ENCODE peak calls at places on chromosomes 12 and 14, in ten cellular contexts. X is stimulated activated CD8-positive, alpha-beta memory T cell treated with anti-CD3 and anti-CD28 coated beads, Interleukin-4, amount 100 ng/mL, for 1 hour; A is kidney epithelial cell; Y is stimulated activated CD4-positive, alpha-beta T cell treated with anti-CD3 and anti-CD28 coated beads, Interleukin-4, amount 100 ng/mL, for 4 hours; K is endodermal cell; W is fibroblast of lung; J is Calu3; E is aorta; Q is DMS 273 treated with DMSO at 0.1 percent for 48 hours; R is GM04504. N is an unnamed sample.

GRCh38 chr14:74647834-74648361 is 35.9 kb upstream of the LTBP2 start:
- DNase-seq in X (no peak), A (no peak), Y (no peak), K (peak; percentile 53), W (no peak), J (no peak), E (no peak), Q (peak; percentile 60), R (no peak), N (no peak)

GRCh38 chr12:14834502-14834901 is 8.8 kb downstream of the ART4 start:
- DNase-seq in X (no peak), A (no peak), Y (no peak), K (no peak), W (no peak), J (no peak), E (no peak), Q (no peak), R (no peak), N (no peak)

GRCh38 chr12:64323006-64323405 is 67.6 kb downstream of the C12orf56 start:
- DNase-seq in X (no peak), A (no peak), Y (no peak), K (no peak), W (no peak), J (no peak), E (no peak), Q (no peak), R (no peak), N (no peak)

GRCh38 chr12:8018666-8019581 is 13.6 kb upstream of the FOXJ2 start:
- DNase-seq in X (no peak), A (no peak), Y (peak; percentile 4), K (peak; percentile 98), W (peak; percentile 16), J (peak; percentile 34), E (no peak), Q (peak; percentile 21), R (no peak), N (no peak)

GRCh38 chr12:128228581-128228980 is 38.4 kb upstream of the TMEM132C start:
- DNase-seq in X (no peak), A (no peak), Y (no peak), K (no peak), W (no peak), J (no peak), E (no peak), Q (no peak), R (no peak), N (no peak)

GRCh38 chr12:49818241-49818640 is 10.0 kb downstream of the NCKAP5L start:
- DNase-seq in X (no peak), A (no peak), Y (no peak), K (no peak), W (no peak), J (no peak), E (no peak), Q (no peak), R (no peak), N (no peak)

GRCh38 chr12:50828121-50828520 is 14.6 kb upstream of the TMPRSS12 start:
- DNase-seq in X (no peak), A (no peak), Y (no peak), K (no peak), W (no peak), J (no peak), E (no peak), Q (no peak), R (no peak), N (no peak)

GRCh38 chr12:49505672-49506071 is 33.2 kb upstream of the KCNH3 start:
- DNase-seq in X (no peak), A (no peak), Y (no peak), K (no peak), W (peak; percentile 43), J (no peak), E (no peak), Q (no peak), R (no peak), N (no peak)

GRCh38 chr12:58095002-58095401 is 153.6 kb downstream of the ATP23 start:
- DNase-seq in X (no peak), A (no peak), Y (no peak), K (no peak), W (no peak), J (no peak), E (no peak), Q (no peak), R (no peak), N (no peak)

GRCh38 chr14:50967719-50968266 is 23.5 kb upstream of the PYGL start:
- DNase-seq in X (no peak), A (no peak), Y (no peak), K (no peak), W (no peak), J (no peak), E (no peak), Q (no peak), R (no peak), N (no peak)

GRCh38 chr12:130153803-130154202 is 8.5 kb upstream of the FZD10 start:
- DNase-seq in X (no peak), A (no peak), Y (no peak), K (no peak), W (no peak), J (no peak), E (no peak), Q (no peak), R (no peak), N (no peak)

GRCh38 chr12:78403136-78403535 is 461.4 kb upstream of the SYT1 start:
- DNase-seq in X (no peak), A (peak; percentile 78), Y (no peak), K (no peak), W (peak; percentile 96), J (no peak), E (no peak), Q (no peak), R (peak; percentile 46), N (peak; percentile 77)

GRCh38 chr12:89225401-89225800 is 126.9 kb downstream of the DUSP6 start:
- DNase-seq in X (peak; percentile 36), A (peak; percentile 38), Y (peak; percentile 61), K (peak; percentile 55), W (peak; percentile 81), J (peak; percentile 55), E (no peak), Q (no peak), R (peak; percentile 53), N (peak; percentile 36)

GRCh38 chr12:104615048-104615561 is 158.4 kb downstream of the CHST11 start:
- DNase-seq in X (no peak), A (no peak), Y (no peak), K (no peak), W (no peak), J (no peak), E (peak; percentile 69), Q (no peak), R (no peak), N (no peak)

GRCh38 chr14:58747181-58747580 is 109.4 kb downstream of the DACT1 start:
- DNase-seq in X (no peak), A (peak; percentile 58), Y (no peak), K (no peak), W (peak; percentile 96), J (no peak), E (peak; percentile 84), Q (no peak), R (peak; percentile 73), N (no peak)

GRCh38 chr12:31964280-31964679 is 5.1 kb downstream of the RESF1 start:
- DNase-seq in X (no peak), A (no peak), Y (no peak), K (peak; percentile 5), W (no peak), J (no peak), E (no peak), Q (no peak), R (no peak), N (no peak)

GRCh38 chr12:76018111-76018510 is 13.5 kb downstream of the PHLDA1 start:
- DNase-seq in X (no peak), A (no peak), Y (no peak), K (peak; percentile 93), W (peak; percentile 52), J (peak; percentile 62), E (no peak), Q (no peak), R (no peak), N (no peak)

GRCh38 chr12:96194572-96194889 is 356 bp downstream of the ELK3 start:
- DNase-seq in X (no peak), A (no peak), Y (no peak), K (no peak), W (no peak), J (no peak), E (no peak), Q (no peak), R (no peak), N (no peak)

GRCh38 chr12:45547822-45548221 is 181.7 kb upstream of the ARID2 start:
- DNase-seq in X (no peak), A (no peak), Y (no peak), K (no peak), W (no peak), J (no peak), E (no peak), Q (no peak), R (no peak), N (no peak)

GRCh38 chr14:59208224-59208814 is 19.9 kb downstream of the DAAM1 start:
- DNase-seq in X (no peak), A (no peak), Y (no peak), K (no peak), W (peak; percentile 93), J (no peak), E (no peak), Q (no peak), R (no peak), N (peak; percentile 53)